ENCODE peak calls at places on chromosomes 1 and 21, in eight cellular contexts. I is upper lobe of left lung, Y is K562, U is HepG2, Q is GM23338, F is GM12878, V is Panc1, X is HCT116. P is an unnamed sample. For H3K27me3, the result is how much of the 10 kb centered on the place peaks cover.

GRCh38 chr1:56490619-56491018 is 88.7 kb downstream of the PLPP3 start:
- ATAC-seq in I (no peak), Y (no peak), U (no peak), Q (no peak), F (no peak), V (no peak), X (no peak), P (no peak)

GRCh38 chr1:221522440-221523050 is 219.3 kb downstream of the DUSP10 start:
- ATAC-seq in I (no peak), Y (no peak), U (no peak), Q (no peak), F (no peak), V (no peak), X (no peak), P (no peak)

GRCh38 chr1:225454067-225454618 is 26.3 kb upstream of the LBR start:
- ATAC-seq in I (no peak), Y (peak), U (peak), Q (no peak), F (no peak), V (peak), X (peak), P (no peak)

GRCh38 chr1:244163131-244163530 is 112.0 kb downstream of the ZBTB18 start:
- ATAC-seq in I (no peak), Y (no peak), U (no peak), Q (no peak), F (no peak), V (no peak), X (no peak), P (no peak)

GRCh38 chr1:220528679-220529529 is 968 bp downstream of the MARK1 start:
- ATAC-seq in I (peak), Y (no peak), U (peak), Q (peak), F (no peak), V (peak), X (peak), P (peak)

GRCh38 chr1:156667610-156667967 is 9.6 kb downstream of the NES start:
- ATAC-seq in I (peak), Y (no peak), U (peak), Q (no peak), F (no peak), V (no peak), X (no peak), P (peak)

GRCh38 chr1:203600782-203601513 is 25.7 kb upstream of the ATP2B4 start:
- ATAC-seq in I (no peak), Y (peak), U (no peak), Q (peak), F (no peak), V (no peak), X (no peak), P (peak)

GRCh38 chr1:110380667-110381283 is 10.1 kb downstream of the SLC16A4 start:
- ATAC-seq in I (peak), Y (no peak), U (no peak), Q (no peak), F (no peak), V (no peak), X (no peak), P (peak)

GRCh38 chr1:99860703-99861102 is 10.5 kb downstream of the AGL start:
- ATAC-seq in I (no peak), Y (no peak), U (no peak), Q (no peak), F (no peak), V (no peak), X (no peak), P (no peak)

GRCh38 chr1:222105393-222105737 is 363.5 kb upstream of the DUSP10 start:
- ATAC-seq in I (no peak), Y (peak), U (peak), Q (no peak), F (peak), V (no peak), X (peak), P (no peak)

GRCh38 chr1:155003766-155004351 is 1.3 kb downstream of the ZBTB7B start:
- ATAC-seq in I (peak), Y (peak), U (peak), Q (peak), F (peak), V (peak), X (peak), P (no peak)

GRCh38 chr1:193806079-193807048 is 620.0 kb upstream of the B3GALT2 start:
- ATAC-seq in I (no peak), Y (no peak), U (no peak), Q (no peak), F (no peak), V (no peak), X (no peak), P (no peak)

GRCh38 chr1:168520052-168520751 is 23.6 kb downstream of the XCL2 start:
- ATAC-seq in I (no peak), Y (no peak), U (no peak), Q (peak), F (peak), V (no peak), X (no peak), P (no peak)

GRCh38 chr1:231724876-231725647 is 98.5 kb downstream of the DISC1 start:
- ATAC-seq in I (peak), Y (peak), U (peak), Q (peak), F (peak), V (peak), X (peak), P (no peak)

GRCh38 chr1:89815611-89816010 is 5.2 kb upstream of the LRRC8D start:
- ATAC-seq in I (peak), Y (no peak), U (no peak), Q (no peak), F (peak), V (no peak), X (no peak), P (peak)

GRCh38 chr1:23483327-23484252 is at the start of gene ASAP3:
- ATAC-seq in I (peak), Y (peak), U (peak), Q (peak), F (no peak), V (peak), X (peak), P (peak)

GRCh38 chr21:44618909-44619308 is 7.0 kb downstream of the KRTAP10-8 start:
- ATAC-seq in I (peak), Y (no peak), U (no peak), Q (no peak), F (no peak), V (no peak), X (no peak), P (no peak)

GRCh38 chr1:205438213-205439158 is 16.6 kb upstream of the LEMD1 start:
- ATAC-seq in I (peak), Y (peak), U (peak), Q (peak), F (no peak), V (peak), X (peak), P (peak)

GRCh38 chr1:182688436-182688835 is 4.0 kb upstream of the RGS8 start:
- ATAC-seq in I (no peak), Y (no peak), U (no peak), Q (no peak), F (no peak), V (no peak), X (no peak), P (no peak)

GRCh38 chr1:39080884-39081265 is 54.7 kb downstream of the NDUFS5 start:
- ATAC-seq in I (peak), Y (peak), U (peak), Q (peak), F (no peak), V (peak), X (peak), P (no peak)

GRCh38 chr1:178931843-178932551 is 61.1 kb upstream of the ANGPTL1 start:
- ATAC-seq in I (peak), Y (no peak), U (no peak), Q (peak), F (no peak), V (no peak), X (no peak), P (peak)

GRCh38 chr1:206521694-206522402 is 14.5 kb downstream of the RASSF5 start:
- ATAC-seq in I (no peak), Y (peak), U (peak), Q (no peak), F (peak), V (no peak), X (no peak), P (no peak)

GRCh38 chr1:47767741-47768100 is 229.5 kb downstream of the TRABD2B start:
- ATAC-seq in I (no peak), Y (peak), U (peak), Q (no peak), F (no peak), V (no peak), X (no peak), P (no peak)

GRCh38 chr1:26946270-26946669 is 14.0 kb downstream of the KDF1 start:
- ATAC-seq in I (no peak), Y (no peak), U (no peak), Q (no peak), F (no peak), V (no peak), X (no peak), P (no peak)

GRCh38 chr1:216596298-216596947 is 126.8 kb downstream of the ESRRG start:
- ATAC-seq in I (no peak), Y (no peak), U (no peak), Q (peak), F (no peak), V (no peak), X (no peak), P (no peak)

GRCh38 chr21:31173881-31174555 is 135.7 kb upstream of the KRTAP19-8 start:
- ATAC-seq in I (peak), Y (peak), U (no peak), Q (no peak), F (no peak), V (peak), X (no peak), P (peak)

GRCh38 chr1:156258859-156259258 is 11.0 kb upstream of the PAQR6 start:
- ATAC-seq in I (no peak), Y (no peak), U (no peak), Q (no peak), F (no peak), V (no peak), X (no peak), P (no peak)

GRCh38 chr1:7972285-7972684 is 10.8 kb downstream of the PARK7 start:
- ATAC-seq in I (no peak), Y (no peak), U (no peak), Q (no peak), F (no peak), V (no peak), X (no peak), P (no peak)

GRCh38 chr1:179340915-179341314 is 24.9 kb upstream of the AXDND1 start:
- ATAC-seq in I (no peak), Y (no peak), U (no peak), Q (no peak), F (no peak), V (no peak), X (no peak), P (no peak)

GRCh38 chr1:57017201-57017600 is 51.4 kb upstream of the C8B start:
- ATAC-seq in I (no peak), Y (no peak), U (no peak), Q (no peak), F (no peak), V (no peak), X (no peak), P (no peak)

GRCh38 chr1:5611431-5611830 is 380.8 kb downstream of the NPHP4 start:
- ATAC-seq in I (no peak), Y (no peak), U (no peak), Q (no peak), F (no peak), V (no peak), X (peak), P (no peak)

GRCh38 chr1:36027766-36028165 is 56.1 kb upstream of the TEKT2 start:
- ATAC-seq in I (no peak), Y (no peak), U (no peak), Q (no peak), F (no peak), V (no peak), X (no peak), P (no peak)

GRCh38 chr1:235050911-235051360 is 77.7 kb downstream of the TOMM20 start:
- ATAC-seq in I (peak), Y (peak), U (peak), Q (peak), F (peak), V (peak), X (no peak), P (no peak)

GRCh38 chr21:25456672-25457071 is 150.6 kb downstream of the MRPL39 start:
- ATAC-seq in I (no peak), Y (no peak), U (no peak), Q (no peak), F (peak), V (no peak), X (no peak), P (no peak)

GRCh38 chr1:19163261-19163660 is 46.8 kb downstream of the UBR4 start:
- ATAC-seq in I (peak), Y (no peak), U (no peak), Q (no peak), F (no peak), V (no peak), X (no peak), P (peak)
- TF ChIP-seq POLR2AphosphoS5 in I (no peak), Y (no peak), U (no peak), Q (no peak), F (no peak), V (no peak), X (no peak), P (peak)

GRCh38 chr1:9633493-9633892 is 18.0 kb upstream of the PIK3CD start:
- ATAC-seq in I (no peak), Y (no peak), U (no peak), Q (no peak), F (no peak), V (no peak), X (no peak), P (no peak)

GRCh38 chr1:9628541-9629444 is 22.7 kb upstream of the PIK3CD start:
- ATAC-seq in I (no peak), Y (no peak), U (no peak), Q (no peak), F (peak), V (no peak), X (no peak), P (no peak)

GRCh38 chr1:9631613-9632012 is 19.9 kb upstream of the PIK3CD start:
- ATAC-seq in I (no peak), Y (no peak), U (no peak), Q (no peak), F (no peak), V (no peak), X (no peak), P (no peak)

GRCh38 chr1:9629445-9630201 is 21.9 kb upstream of the PIK3CD start:
- ATAC-seq in I (peak), Y (peak), U (peak), Q (no peak), F (peak), V (no peak), X (no peak), P (no peak)

DNA sequence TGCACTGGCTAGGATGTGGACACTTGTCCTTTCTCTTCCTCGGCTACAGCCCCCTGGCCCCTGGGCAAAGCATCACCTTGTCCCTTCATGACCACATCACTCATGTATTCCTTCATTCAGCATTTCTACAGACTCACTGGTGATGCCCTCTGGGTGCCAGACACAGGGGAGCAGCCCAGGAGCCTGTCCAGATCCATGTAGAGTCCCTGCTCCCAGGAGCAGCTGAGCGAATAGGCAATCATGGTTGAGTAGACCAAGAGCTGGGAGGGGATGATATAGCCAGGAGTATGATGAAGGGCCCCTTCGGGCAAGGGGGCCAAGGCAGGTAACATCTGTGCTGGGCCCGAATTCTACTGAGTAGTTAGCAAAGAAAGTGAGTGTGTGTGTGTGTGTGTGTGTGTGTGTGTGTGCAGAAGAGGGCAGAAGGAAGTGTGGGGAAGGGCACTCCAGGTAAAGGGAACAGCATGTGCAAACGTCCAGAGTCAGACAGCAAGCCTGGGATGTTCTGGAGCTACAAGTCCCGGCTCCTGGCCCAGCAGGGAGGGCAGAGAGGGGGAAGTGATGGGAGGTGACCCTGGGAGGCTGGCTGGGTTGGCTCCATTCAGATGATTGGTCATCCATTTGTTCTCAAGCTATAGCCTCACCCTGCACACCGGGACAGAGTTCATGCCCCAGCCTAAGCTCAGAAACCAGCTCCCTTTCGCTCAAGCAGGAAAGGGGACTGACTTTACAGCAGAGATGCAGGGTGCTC is 21.0 kb upstream of the PIK3CD start:
- ATAC-seq in I (no peak), Y (no peak), U (peak), Q (no peak), F (peak), V (no peak), X (no peak), P (no peak)
- H3K27me3 ChIP-seq in I (under half), Y (under half), U (under half), Q (under half), F (under half), V (under half), X (under half), P (under half)

GRCh38 chr1:172040466-172040865 is 199.2 kb downstream of the DNM3 start:
- ATAC-seq in I (no peak), Y (no peak), U (no peak), Q (no peak), F (no peak), V (peak), X (no peak), P (no peak)
- TF ChIP-seq POLR2AphosphoS5 in I (no peak), Y (no peak), U (no peak), Q (no peak), F (no peak), V (no peak), X (no peak), P (no peak)

DNA sequence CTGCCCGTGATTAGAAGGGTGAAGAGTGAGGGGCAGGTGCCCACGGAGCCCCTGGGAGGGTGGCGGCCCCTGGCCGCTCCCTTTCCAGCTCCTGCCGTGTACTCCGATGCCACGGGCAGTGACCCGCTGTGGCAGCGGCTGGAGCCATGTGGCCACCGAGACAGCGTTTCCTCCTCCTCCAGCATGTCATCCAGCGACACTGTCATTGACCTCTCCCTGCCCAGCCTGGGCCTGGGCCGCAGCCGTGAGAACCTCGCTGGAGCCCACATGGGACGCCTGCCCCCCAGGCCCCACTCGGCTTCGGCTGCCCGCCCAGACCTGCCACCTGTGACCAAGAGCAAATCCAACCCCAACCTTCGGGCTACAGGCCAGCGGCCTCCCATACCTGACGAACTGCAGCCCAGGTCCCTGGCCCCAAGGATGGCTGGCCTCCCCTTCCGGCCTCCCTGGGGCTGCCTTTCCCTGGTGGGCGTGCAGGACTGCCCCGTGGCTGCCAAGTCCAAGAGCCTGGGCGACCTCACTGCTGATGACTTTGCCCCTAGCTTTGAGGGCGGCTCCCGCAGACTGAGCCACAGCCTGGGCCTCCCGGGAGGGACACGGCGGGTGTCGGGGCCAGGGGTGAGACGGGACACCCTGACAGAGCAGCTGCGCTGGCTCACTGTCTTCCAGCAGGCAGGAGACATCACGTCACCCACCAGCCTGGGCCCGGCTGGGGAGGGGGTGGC is 22.0 kb downstream of the PANK4 start:
- ATAC-seq in I (no peak), Y (no peak), U (peak), Q (no peak), F (no peak), V (no peak), X (no peak), P (peak)
- H3K27me3 ChIP-seq in I (under half), Y (under half), U (under half), Q (under half), F (under half), V (under half), X (under half), P (half or more)

DNA sequence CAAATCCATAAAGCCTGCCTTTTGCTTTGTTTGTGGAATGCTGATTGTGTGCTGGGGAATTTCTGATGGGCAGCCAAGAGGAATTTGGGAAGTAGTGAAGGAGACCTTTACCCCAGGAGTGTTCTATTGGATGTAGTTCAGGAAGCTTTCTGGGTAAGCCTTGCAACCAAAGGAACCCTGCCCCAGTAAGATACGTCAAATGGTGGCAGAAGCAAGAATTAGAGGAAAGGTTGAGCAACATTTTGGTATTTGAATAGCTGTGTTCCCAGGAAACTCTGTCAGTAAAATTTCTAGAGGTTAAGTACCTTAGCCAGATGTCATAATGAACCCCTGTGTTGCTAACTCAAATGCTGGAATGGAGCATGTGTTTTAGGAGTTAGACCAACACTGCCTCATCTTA is 6.4 kb downstream of the MGST3 start:
- ATAC-seq in I (peak), Y (no peak), U (no peak), Q (no peak), F (no peak), V (no peak), X (no peak), P (peak)
- TF ChIP-seq POLR2AphosphoS5 in I (no peak), Y (no peak), U (no peak), Q (no peak), F (no peak), V (no peak), X (no peak), P (peak)

DNA sequence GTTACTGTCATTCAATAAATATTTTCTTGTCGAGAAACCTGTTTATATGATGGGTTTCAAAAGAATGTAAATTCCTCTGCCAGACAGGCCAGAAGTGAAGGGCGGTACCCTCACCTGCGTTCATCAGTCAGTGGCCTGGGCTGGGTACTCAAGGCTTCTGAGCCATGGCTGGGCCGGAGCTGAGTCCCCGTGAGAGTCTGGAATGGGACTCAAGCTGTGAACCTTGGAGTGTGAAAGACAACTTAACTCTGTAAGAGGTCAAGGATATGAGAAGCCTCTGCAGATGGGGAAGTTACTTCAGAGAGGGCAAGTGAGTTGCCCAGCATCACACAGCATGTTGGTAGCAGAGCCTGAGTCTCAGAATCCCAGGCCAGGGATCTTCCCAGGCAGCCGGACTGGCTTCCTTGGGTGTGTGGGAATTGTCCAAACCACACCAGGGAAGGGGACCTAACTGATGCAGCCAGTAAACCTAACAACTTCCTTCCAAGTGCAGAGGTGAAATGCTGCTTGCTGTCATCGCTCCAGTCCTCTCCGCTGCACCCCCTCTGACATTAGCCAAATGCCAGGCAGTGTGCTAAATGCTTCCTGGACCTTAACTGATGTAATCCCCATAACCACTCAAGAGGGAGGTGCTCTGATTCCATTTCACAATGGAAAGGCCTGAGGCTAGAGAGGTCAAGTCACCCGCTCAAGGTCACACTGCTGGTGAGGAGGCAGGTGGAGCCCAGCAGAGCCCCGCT is 4.8 kb downstream of the DISP3 start:
- ATAC-seq in I (no peak), Y (no peak), U (no peak), Q (no peak), F (no peak), V (no peak), X (no peak), P (no peak)
- H3K27me3 ChIP-seq in I (under half), Y (half or more), U (under half), Q (under half), F (under half), V (under half), X (half or more), P (half or more)

P was measured in gastroesophageal sphincter.